ENCODE peak calls at places on chromosome 14, in five cellular contexts. W is HCT116, X is SK-N-SH, B is GM12878, M is H1. E is an unnamed sample.

GRCh38 chr14:88856786-88857366 is 32.4 kb downstream of the TTC8 start:
- DNase-seq in M (no peak), B (no peak), W (no peak), X (no peak), E (no peak)

GRCh38 chr14:36952702-36953101 is 219.7 kb downstream of the SLC25A21 start:
- DNase-seq in X (no peak), B (no peak), M (no peak), W (peak), E (no peak)

GRCh38 chr14:23861666-23862065 is 91.9 kb upstream of the DHRS4 start:
- DNase-seq in X (no peak), W (no peak), B (no peak), M (no peak), E (no peak)

GRCh38 chr14:95507701-95508103 is 8.7 kb downstream of the SYNE3 start:
- DNase-seq in M (no peak), B (no peak), W (no peak), X (peak), E (no peak)

GRCh38 chr14:87494010-87494409 is 499.0 kb downstream of the GALC start:
- DNase-seq in X (no peak), W (no peak), M (no peak), B (no peak), E (peak)

GRCh38 chr14:94769413-94770250 is at the start of gene GSC:
- DNase-seq in M (peak), B (no peak), X (peak), W (no peak), E (peak)

GRCh38 chr14:57921377-57921776 is 55.5 kb upstream of the SLC35F4 start:
- DNase-seq in X (no peak), M (no peak), B (no peak), W (no peak), E (no peak)

GRCh38 chr14:70641548-70642312 is at the start of gene TTC9:
- DNase-seq in M (peak), B (no peak), X (peak), W (no peak), E (peak)

GRCh38 chr14:51283402-51283825 is 43.4 kb downstream of the TMX1 start:
- DNase-seq in B (no peak), W (peak), M (no peak), X (peak), E (peak)

GRCh38 chr14:50233335-50234250 is 2.2 kb upstream of the SOS2 start:
- DNase-seq in M (no peak), W (no peak), B (no peak), X (no peak), E (peak)

GRCh38 chr14:50750323-50750722 is 80.6 kb downstream of the NIN start:
- DNase-seq in W (no peak), M (no peak), B (no peak), X (no peak), E (no peak)

GRCh38 chr14:96204151-96205058 is at the start of gene BDKRB2:
- DNase-seq in W (peak), M (peak), B (no peak), X (peak), E (peak)

GRCh38 chr14:36300337-36300736 is 20.1 kb downstream of the MBIP start:
- DNase-seq in B (peak), X (no peak), W (no peak), M (no peak), E (no peak)

GRCh38 chr14:79608426-79608825 is 602.9 kb downstream of the DIO2 start:
- DNase-seq in W (no peak), B (no peak), X (no peak), M (no peak), E (no peak)

GRCh38 chr14:20477211-20477876 is 8.1 kb downstream of the PNP start:
- DNase-seq in W (no peak), B (no peak), X (peak), M (no peak), E (no peak)

GRCh38 chr14:23034498-23035302 is at the start of gene PSMB5:
- DNase-seq in W (peak), M (peak), X (peak), B (peak), E (peak)

GRCh38 chr14:97213720-97214119 is 416.5 kb downstream of the VRK1 start:
- DNase-seq in M (no peak), B (no peak), X (no peak), W (no peak), E (no peak)

GRCh38 chr14:92400579-92401444 is 77.8 kb downstream of the SLC24A4 start:
- DNase-seq in W (no peak), M (no peak), B (peak), X (no peak), E (no peak)

GRCh38 chr14:65949711-65950516 is 536.3 kb upstream of the CCDC196 start:
- DNase-seq in M (no peak), X (no peak), W (peak), B (no peak), E (peak)

GRCh38 chr14:59688224-59689170 is 111.9 kb upstream of the CCDC175 start:
- DNase-seq in X (peak), B (no peak), W (peak), M (peak), E (peak)

GRCh38 chr14:38053684-38054083 is 154.0 kb upstream of the SSTR1 start:
- DNase-seq in W (no peak), B (no peak), M (no peak), X (no peak), E (no peak)

GRCh38 chr14:68785817-68786490 is 6.9 kb downstream of the ZFP36L1 start:
- DNase-seq in B (no peak), W (no peak), M (peak), X (no peak), E (peak)

GRCh38 chr14:86346818-86347384 is 817.0 kb downstream of the FLRT2 start:
- DNase-seq in W (no peak), B (no peak), X (no peak), M (no peak), E (no peak)

DNA sequence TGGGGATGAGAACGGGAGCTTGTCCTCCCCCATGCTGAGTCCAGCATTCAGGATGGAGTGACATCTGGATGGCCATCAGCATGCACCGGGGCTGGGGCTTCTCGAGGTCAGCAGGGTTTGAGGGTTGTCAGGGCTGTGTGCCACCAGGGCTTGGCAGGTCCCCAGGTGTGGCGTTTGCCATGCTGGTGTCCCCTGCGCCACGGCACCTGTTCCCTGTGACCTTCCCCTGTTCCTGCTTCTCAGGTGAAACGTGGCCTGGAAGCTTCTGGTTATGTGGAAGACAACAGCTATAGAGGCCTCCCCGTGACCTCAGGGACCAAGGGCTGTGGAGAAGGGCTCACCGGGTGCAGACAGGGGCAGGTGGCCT is 152.4 kb downstream of the KIF26A start:
- DNase-seq in X (peak), M (no peak), B (no peak), W (no peak), E (no peak)
- TF ChIP-seq JUND in X (no peak), M (no peak), B (no peak), W (no peak), E (no peak)

DNA sequence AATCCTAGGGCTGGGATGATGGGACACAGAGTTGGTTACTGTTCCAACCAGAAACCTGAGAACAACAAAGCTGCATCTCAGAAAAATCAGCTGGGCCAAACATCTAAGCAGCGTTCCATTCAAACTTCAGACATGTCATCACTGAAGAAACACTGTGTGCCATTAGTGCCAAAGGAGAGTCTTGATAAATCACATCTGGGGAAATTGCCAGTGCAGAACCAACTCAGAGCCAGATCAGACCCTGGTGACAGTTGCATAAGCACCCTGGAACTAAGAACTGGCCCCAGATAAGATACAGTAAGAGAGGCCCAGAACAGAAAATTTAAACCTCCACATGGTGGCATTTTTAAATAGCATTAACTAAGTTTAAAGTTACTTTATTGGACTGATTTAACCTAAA is 482.8 kb downstream of the PRKD1 start:
- DNase-seq in B (no peak), X (no peak), M (no peak), W (no peak), E (no peak)
- TF ChIP-seq JUND in B (no peak), X (no peak), M (no peak), W (no peak), E (no peak)

DNA sequence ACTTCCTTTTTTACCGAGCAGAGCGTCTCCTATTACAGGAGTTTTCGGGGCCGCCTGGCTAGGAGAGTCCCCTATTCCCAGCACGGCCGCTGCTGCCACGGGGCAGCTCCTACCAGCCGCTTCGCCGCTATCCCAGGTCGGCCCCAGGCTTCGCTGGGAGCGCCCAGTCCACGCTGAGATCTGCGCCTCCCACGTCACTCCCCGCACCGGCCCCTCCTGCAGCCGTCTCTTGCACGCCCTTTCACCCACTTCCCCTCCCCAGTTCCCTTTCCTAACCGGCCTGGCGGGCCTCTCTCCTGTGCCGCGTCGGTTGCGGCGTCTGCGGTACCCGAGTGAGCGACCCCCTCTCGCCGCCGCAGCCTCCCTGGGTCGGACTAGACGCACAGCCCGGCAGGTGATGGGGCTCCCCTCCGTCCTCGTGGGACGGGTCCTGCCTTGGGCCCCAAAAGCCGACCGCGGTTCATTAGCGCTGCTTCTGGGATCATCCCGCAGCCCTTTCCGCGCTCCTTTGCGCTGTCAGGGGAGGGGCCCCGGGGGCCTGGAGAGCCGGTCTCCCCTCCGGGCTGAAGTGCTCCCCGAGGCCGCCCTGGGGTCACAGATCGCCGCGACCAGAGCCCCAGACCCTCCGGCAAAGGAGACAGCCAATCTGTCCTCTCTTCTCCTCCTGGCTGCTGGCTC is 1318.4 kb downstream of the TMEM121 start:
- DNase-seq in W (no peak), M (no peak), B (no peak), X (peak), E (peak)
- TF ChIP-seq JUND in W (no peak), M (no peak), B (no peak), X (no peak), E (no peak)

DNA sequence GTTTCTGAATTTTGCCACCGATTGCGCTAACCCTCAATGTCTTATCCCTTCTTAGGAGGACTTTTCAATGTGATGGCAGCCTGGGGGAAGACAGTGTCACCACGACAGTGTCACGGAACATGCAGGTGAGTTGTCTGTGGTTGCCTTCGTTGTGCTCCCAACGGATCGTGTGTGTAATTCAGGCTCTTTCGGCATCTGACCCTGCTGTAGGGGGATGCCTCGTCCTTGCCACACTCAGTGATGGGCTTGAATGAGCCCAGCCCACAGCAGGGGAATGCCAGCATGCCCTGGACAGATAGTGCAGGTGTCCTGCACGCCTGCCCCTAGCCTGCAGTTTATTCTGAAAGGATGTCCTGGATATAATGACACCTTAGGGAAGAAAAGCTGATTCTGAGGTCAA is 123.8 kb upstream of the RTL1 start:
- DNase-seq in M (no peak), X (no peak), W (no peak), B (no peak), E (no peak)
- TF ChIP-seq JUND in M (no peak), X (no peak), W (no peak), B (no peak), E (no peak)

GRCh38 chr14:104112609-104113571 is 25.5 kb upstream of the KIF26A start:
- DNase-seq in X (peak), B (no peak), M (peak), W (no peak), E (no peak)
- TF ChIP-seq JUND in X (no peak), B (no peak), M (no peak), W (no peak), E (no peak)

GRCh38 chr14:103279129-103280025 is 54.7 kb upstream of the EIF5 start:
- DNase-seq in W (no peak), B (no peak), X (peak), M (peak), E (peak)
- TF ChIP-seq JUND in W (no peak), B (no peak), X (no peak), M (no peak), E (no peak)

GRCh38 chr14:74502236-74503019 is 8.9 kb downstream of the ISCA2 start:
- DNase-seq in M (no peak), B (no peak), X (peak), W (no peak), E (peak)
- TF ChIP-seq JUND in M (no peak), B (no peak), X (no peak), W (no peak), E (no peak)

E was measured in T47D.